ENCODE peak calls at places on chromosomes 2 and 18, in four cellular contexts. One of them, this sample, is unnamed.

GRCh38 chr2:159710601-159711180 is 1.6 kb upstream of the MARCHF7 start:
- DNase-seq in GM12865: no peak
- DNase-seq in uterus: no peak
- DNase-seq in activated CD8-positive, alpha-beta T cell treated with anti-CD3 and anti-CD28 coated beads for 36 hours: no peak
- DNase-seq in this sample: no peak

GRCh38 chr2:42639340-42640077 is 71.1 kb downstream of the MTA3 start:
- DNase-seq in activated CD8-positive, alpha-beta T cell treated with anti-CD3 and anti-CD28 coated beads for 36 hours: no peak
- DNase-seq in GM12865: no peak
- DNase-seq in uterus: no peak
- DNase-seq in this sample: peak; percentile 53

GRCh38 chr2:207617011-207617671 is 8.1 kb downstream of the METTL21A start:
- DNase-seq in activated CD8-positive, alpha-beta T cell treated with anti-CD3 and anti-CD28 coated beads for 36 hours: no peak
- DNase-seq in uterus: no peak
- DNase-seq in GM12865: no peak
- DNase-seq in this sample: no peak

GRCh38 chr18:61831071-61831470 is 61.7 kb downstream of the RNF152 start:
- DNase-seq in GM12865: no peak
- DNase-seq in uterus: no peak
- DNase-seq in activated CD8-positive, alpha-beta T cell treated with anti-CD3 and anti-CD28 coated beads for 36 hours: no peak
- DNase-seq in this sample: no peak

GRCh38 chr2:205857532-205857931 is 175.2 kb downstream of the NRP2 start:
- DNase-seq in uterus: no peak
- DNase-seq in GM12865: peak; percentile 42
- DNase-seq in activated CD8-positive, alpha-beta T cell treated with anti-CD3 and anti-CD28 coated beads for 36 hours: no peak
- DNase-seq in this sample: peak; percentile 18

GRCh38 chr2:182666674-182667320 is 49.3 kb upstream of the DNAJC10 start:
- DNase-seq in uterus: no peak
- DNase-seq in activated CD8-positive, alpha-beta T cell treated with anti-CD3 and anti-CD28 coated beads for 36 hours: peak; percentile 14
- DNase-seq in GM12865: peak; percentile 51
- DNase-seq in this sample: peak; percentile 35

GRCh38 chr2:168685619-168686453 is 116.6 kb upstream of the NOSTRIN start:
- DNase-seq in activated CD8-positive, alpha-beta T cell treated with anti-CD3 and anti-CD28 coated beads for 36 hours: no peak
- DNase-seq in uterus: no peak
- DNase-seq in GM12865: no peak
- DNase-seq in this sample: no peak

GRCh38 chr2:241772063-241772499 is 4.5 kb upstream of the GAL3ST2 start:
- DNase-seq in activated CD8-positive, alpha-beta T cell treated with anti-CD3 and anti-CD28 coated beads for 36 hours: peak; percentile 73
- DNase-seq in GM12865: peak; percentile 88
- DNase-seq in uterus: no peak
- DNase-seq in this sample: peak; percentile 76

GRCh38 chr18:37328946-37329719 is 236.5 kb downstream of the CELF4 start:
- DNase-seq in uterus: no peak
- DNase-seq in activated CD8-positive, alpha-beta T cell treated with anti-CD3 and anti-CD28 coated beads for 36 hours: no peak
- DNase-seq in GM12865: no peak
- DNase-seq in this sample: no peak

GRCh38 chr2:12855508-12855907 is 138.8 kb downstream of the TRIB2 start:
- DNase-seq in activated CD8-positive, alpha-beta T cell treated with anti-CD3 and anti-CD28 coated beads for 36 hours: peak; percentile 63
- DNase-seq in GM12865: no peak
- DNase-seq in uterus: no peak
- DNase-seq in this sample: no peak

GRCh38 chr18:37754141-37754540 is 188.5 kb upstream of the CELF4 start:
- DNase-seq in GM12865: no peak
- DNase-seq in uterus: no peak
- DNase-seq in activated CD8-positive, alpha-beta T cell treated with anti-CD3 and anti-CD28 coated beads for 36 hours: no peak
- DNase-seq in this sample: no peak

GRCh38 chr18:54130177-54130576 is 94.3 kb downstream of the MBD2 start:
- DNase-seq in activated CD8-positive, alpha-beta T cell treated with anti-CD3 and anti-CD28 coated beads for 36 hours: no peak
- DNase-seq in GM12865: no peak
- DNase-seq in uterus: no peak
- DNase-seq in this sample: no peak

GRCh38 chr2:224221455-224221913 is 180.4 kb downstream of the FAM124B start:
- DNase-seq in activated CD8-positive, alpha-beta T cell treated with anti-CD3 and anti-CD28 coated beads for 36 hours: no peak
- DNase-seq in GM12865: no peak
- DNase-seq in uterus: no peak
- DNase-seq in this sample: no peak

GRCh38 chr2:71683666-71684065 is 230.3 kb downstream of the DYSF start:
- DNase-seq in uterus: no peak
- DNase-seq in GM12865: no peak
- DNase-seq in activated CD8-positive, alpha-beta T cell treated with anti-CD3 and anti-CD28 coated beads for 36 hours: no peak
- DNase-seq in this sample: no peak

GRCh38 chr2:150538582-150539236 is 51.2 kb upstream of the RND3 start:
- DNase-seq in GM12865: no peak
- DNase-seq in activated CD8-positive, alpha-beta T cell treated with anti-CD3 and anti-CD28 coated beads for 36 hours: no peak
- DNase-seq in uterus: no peak
- DNase-seq in this sample: no peak

GRCh38 chr2:37454851-37455762 is 110.7 kb downstream of the QPCT start:
- DNase-seq in GM12865: no peak
- DNase-seq in activated CD8-positive, alpha-beta T cell treated with anti-CD3 and anti-CD28 coated beads for 36 hours: no peak
- DNase-seq in uterus: peak; percentile 50
- DNase-seq in this sample: no peak

GRCh38 chr2:65354773-65355172 is 77.6 kb downstream of the SPRED2 start:
- DNase-seq in uterus: no peak
- DNase-seq in activated CD8-positive, alpha-beta T cell treated with anti-CD3 and anti-CD28 coated beads for 36 hours: no peak
- DNase-seq in GM12865: no peak
- DNase-seq in this sample: no peak

GRCh38 chr2:30826481-30826880 is 19.2 kb upstream of the CAPN13 start:
- DNase-seq in activated CD8-positive, alpha-beta T cell treated with anti-CD3 and anti-CD28 coated beads for 36 hours: no peak
- DNase-seq in GM12865: no peak
- DNase-seq in uterus: no peak
- DNase-seq in this sample: no peak

GRCh38 chr18:13587937-13588336 is 138.4 kb downstream of the FAM210A start:
- DNase-seq in activated CD8-positive, alpha-beta T cell treated with anti-CD3 and anti-CD28 coated beads for 36 hours: no peak
- DNase-seq in uterus: no peak
- DNase-seq in GM12865: peak; percentile 62
- DNase-seq in this sample: no peak

GRCh38 chr18:9364242-9364641 is 29.7 kb downstream of the TWSG1 start:
- DNase-seq in uterus: no peak
- DNase-seq in GM12865: no peak
- DNase-seq in activated CD8-positive, alpha-beta T cell treated with anti-CD3 and anti-CD28 coated beads for 36 hours: no peak
- DNase-seq in this sample: no peak

GRCh38 chr2:119283873-119284331 is 60.3 kb downstream of the STEAP3 start:
- DNase-seq in uterus: no peak
- DNase-seq in GM12865: no peak
- DNase-seq in activated CD8-positive, alpha-beta T cell treated with anti-CD3 and anti-CD28 coated beads for 36 hours: no peak
- DNase-seq in this sample: no peak

GRCh38 chr2:131123192-131123591 is 18.1 kb downstream of the PLEKHB2 start:
- DNase-seq in activated CD8-positive, alpha-beta T cell treated with anti-CD3 and anti-CD28 coated beads for 36 hours: no peak
- DNase-seq in GM12865: no peak
- DNase-seq in uterus: no peak
- DNase-seq in this sample: no peak

GRCh38 chr18:10304853-10305252 is 149.6 kb upstream of the APCDD1 start:
- DNase-seq in activated CD8-positive, alpha-beta T cell treated with anti-CD3 and anti-CD28 coated beads for 36 hours: no peak
- DNase-seq in GM12865: no peak
- DNase-seq in uterus: no peak
- DNase-seq in this sample: no peak

GRCh38 chr2:181566643-181567042 is 90.3 kb downstream of the CERKL start:
- DNase-seq in activated CD8-positive, alpha-beta T cell treated with anti-CD3 and anti-CD28 coated beads for 36 hours: no peak
- DNase-seq in uterus: no peak
- DNase-seq in GM12865: no peak
- DNase-seq in this sample: no peak

GRCh38 chr2:160402997-160403979 is 90.3 kb downstream of the RBMS1 start:
- DNase-seq in activated CD8-positive, alpha-beta T cell treated with anti-CD3 and anti-CD28 coated beads for 36 hours: no peak
- DNase-seq in GM12865: no peak
- DNase-seq in uterus: no peak
- DNase-seq in this sample: no peak

GRCh38 chr2:215836881-215837280 is 176.5 kb downstream of the MREG start:
- DNase-seq in activated CD8-positive, alpha-beta T cell treated with anti-CD3 and anti-CD28 coated beads for 36 hours: no peak
- DNase-seq in uterus: no peak
- DNase-seq in GM12865: no peak
- DNase-seq in this sample: no peak

GRCh38 chr2:70498528-70498927 is 55.1 kb downstream of the TGFA start:
- DNase-seq in activated CD8-positive, alpha-beta T cell treated with anti-CD3 and anti-CD28 coated beads for 36 hours: no peak
- DNase-seq in uterus: no peak
- DNase-seq in GM12865: no peak
- DNase-seq in this sample: no peak

GRCh38 chr2:70499253-70499652 is 54.4 kb downstream of the TGFA start:
- DNase-seq in GM12865: no peak
- DNase-seq in activated CD8-positive, alpha-beta T cell treated with anti-CD3 and anti-CD28 coated beads for 36 hours: no peak
- DNase-seq in uterus: no peak
- DNase-seq in this sample: no peak

GRCh38 chr2:70501215-70501614 is 52.4 kb downstream of the TGFA start:
- DNase-seq in uterus: no peak
- DNase-seq in GM12865: no peak
- DNase-seq in activated CD8-positive, alpha-beta T cell treated with anti-CD3 and anti-CD28 coated beads for 36 hours: no peak
- DNase-seq in this sample: no peak

GRCh38 chr2:70496819-70497218 is 56.8 kb downstream of the TGFA start:
- DNase-seq in uterus: no peak
- DNase-seq in GM12865: no peak
- DNase-seq in activated CD8-positive, alpha-beta T cell treated with anti-CD3 and anti-CD28 coated beads for 36 hours: no peak
- DNase-seq in this sample: no peak

GRCh38 chr2:70498054-70498453 is 55.6 kb downstream of the TGFA start:
- DNase-seq in uterus: no peak
- DNase-seq in activated CD8-positive, alpha-beta T cell treated with anti-CD3 and anti-CD28 coated beads for 36 hours: no peak
- DNase-seq in GM12865: no peak
- DNase-seq in this sample: no peak
- TF ChIP-seq CTCF in uterus: no peak
- TF ChIP-seq CTCF in activated CD8-positive, alpha-beta T cell treated with anti-CD3 and anti-CD28 coated beads for 36 hours: peak; percentile 13
- TF ChIP-seq CTCF in GM12865: peak; percentile 27
- TF ChIP-seq CTCF in this sample: no peak

DNA sequence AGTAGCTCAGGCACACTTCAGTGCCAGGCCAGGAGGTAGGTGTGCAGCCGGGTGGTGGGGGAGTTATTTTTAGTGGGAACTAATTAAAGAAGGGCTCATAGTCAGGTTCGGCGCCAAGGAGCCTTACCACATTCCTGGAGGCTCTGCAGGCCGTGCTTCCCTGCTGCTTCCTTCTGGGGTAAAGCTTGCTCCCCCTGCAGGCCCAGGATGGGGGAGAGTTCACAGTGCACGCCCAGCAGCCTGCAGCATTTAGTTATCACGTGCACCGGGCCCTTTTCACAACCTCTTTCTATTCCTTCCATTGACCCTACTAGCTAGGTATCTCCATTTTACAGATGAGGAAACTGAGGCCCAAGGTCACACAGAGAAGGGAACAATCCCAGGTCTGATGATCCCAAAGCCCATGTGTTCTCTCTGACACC is 2.5 kb downstream of the KCNF1 start:
- DNase-seq in activated CD8-positive, alpha-beta T cell treated with anti-CD3 and anti-CD28 coated beads for 36 hours: no peak
- DNase-seq in uterus: no peak
- DNase-seq in GM12865: peak; percentile 21
- DNase-seq in this sample: no peak
- TF ChIP-seq CTCF in activated CD8-positive, alpha-beta T cell treated with anti-CD3 and anti-CD28 coated beads for 36 hours: no peak
- TF ChIP-seq CTCF in uterus: no peak
- TF ChIP-seq CTCF in GM12865: peak; percentile 19
- TF ChIP-seq CTCF in this sample: no peak

DNA sequence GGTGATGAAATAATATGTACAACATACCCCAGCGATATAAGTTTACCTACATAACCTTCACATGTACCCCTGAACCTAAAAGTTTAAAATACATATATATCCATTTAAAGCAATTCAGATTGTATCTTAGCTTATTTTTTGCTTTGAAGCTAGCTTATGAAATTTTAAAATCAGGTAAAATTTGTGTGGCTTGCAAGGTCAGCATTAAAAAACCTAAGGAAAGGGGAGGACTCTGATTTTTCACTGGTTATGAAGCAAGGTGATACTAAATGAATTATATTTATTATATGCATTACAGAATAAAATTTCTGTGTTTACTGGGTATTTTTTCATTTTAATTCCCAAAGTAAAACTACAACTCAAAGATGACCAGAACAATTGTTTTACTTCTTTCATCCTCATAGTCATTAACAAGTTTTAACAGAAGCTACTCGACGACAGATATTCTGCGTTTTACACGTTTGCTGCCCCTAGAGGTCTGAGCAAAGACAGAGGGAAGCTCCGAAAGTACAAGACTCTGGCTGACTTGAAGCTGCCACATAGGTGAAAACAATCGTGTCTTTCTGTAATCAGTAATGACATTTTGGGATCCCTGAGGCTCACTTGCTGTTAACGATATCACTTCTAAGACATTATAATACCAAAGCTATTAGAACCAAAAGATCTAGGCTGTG is 17.1 kb downstream of the PKP4 start:
- DNase-seq in GM12865: no peak
- DNase-seq in activated CD8-positive, alpha-beta T cell treated with anti-CD3 and anti-CD28 coated beads for 36 hours: no peak
- DNase-seq in uterus: no peak
- DNase-seq in this sample: no peak
- TF ChIP-seq CTCF in GM12865: no peak
- TF ChIP-seq CTCF in activated CD8-positive, alpha-beta T cell treated with anti-CD3 and anti-CD28 coated beads for 36 hours: no peak
- TF ChIP-seq CTCF in uterus: no peak
- TF ChIP-seq CTCF in this sample: no peak

GRCh38 chr18:48784654-48785053 is 166.1 kb downstream of the SMAD7 start:
- DNase-seq in GM12865: peak; percentile 43
- DNase-seq in activated CD8-positive, alpha-beta T cell treated with anti-CD3 and anti-CD28 coated beads for 36 hours: no peak
- DNase-seq in uterus: no peak
- DNase-seq in this sample: no peak

GRCh38 chr18:48783616-48784520 is 166.9 kb downstream of the SMAD7 start:
- DNase-seq in uterus: no peak
- DNase-seq in activated CD8-positive, alpha-beta T cell treated with anti-CD3 and anti-CD28 coated beads for 36 hours: no peak
- DNase-seq in GM12865: no peak
- DNase-seq in this sample: no peak

GRCh38 chr18:48786621-48787522 is 163.9 kb downstream of the SMAD7 start:
- DNase-seq in activated CD8-positive, alpha-beta T cell treated with anti-CD3 and anti-CD28 coated beads for 36 hours: no peak
- DNase-seq in uterus: peak; percentile 12
- DNase-seq in GM12865: no peak
- DNase-seq in this sample: no peak

GRCh38 chr18:48785686-48786470 is 164.9 kb downstream of the SMAD7 start:
- DNase-seq in uterus: no peak
- DNase-seq in GM12865: no peak
- DNase-seq in activated CD8-positive, alpha-beta T cell treated with anti-CD3 and anti-CD28 coated beads for 36 hours: no peak
- DNase-seq in this sample: no peak

GRCh38 chr18:48785091-48785614 is 165.6 kb downstream of the SMAD7 start:
- DNase-seq in activated CD8-positive, alpha-beta T cell treated with anti-CD3 and anti-CD28 coated beads for 36 hours: peak; percentile 52
- DNase-seq in GM12865: peak; percentile 95
- DNase-seq in uterus: no peak
- DNase-seq in this sample: peak; percentile 88
- TF ChIP-seq CTCF in activated CD8-positive, alpha-beta T cell treated with anti-CD3 and anti-CD28 coated beads for 36 hours: no peak
- TF ChIP-seq CTCF in GM12865: no peak
- TF ChIP-seq CTCF in uterus: no peak
- TF ChIP-seq CTCF in this sample: no peak